ENCODE peak calls at places on chromosomes 12 and 14, in four cellular contexts. One of them, this sample, is unnamed.

GRCh38 chr12:6899837-6900519 is 4.6 kb upstream of the LRRC23 start:
- DNase-seq in upper lobe of right lung: peak; percentile 80
- DNase-seq in adrenal gland: peak; percentile 69
- DNase-seq in heart right ventricle: peak; percentile 50
- DNase-seq in this sample: peak; percentile 75

GRCh38 chr12:99769581-99769980 is 122.0 kb downstream of the GARIN6 start:
- DNase-seq in heart right ventricle: no peak
- DNase-seq in upper lobe of right lung: no peak
- DNase-seq in adrenal gland: no peak
- DNase-seq in this sample: no peak

GRCh38 chr12:120413901-120414695 is 23.8 kb upstream of the COX6A1 start:
- DNase-seq in heart right ventricle: peak; percentile 13
- DNase-seq in adrenal gland: peak; percentile 52
- DNase-seq in upper lobe of right lung: no peak
- DNase-seq in this sample: peak; percentile 73

GRCh38 chr12:52395761-52396434 is 10.2 kb downstream of the KRT82 start:
- DNase-seq in heart right ventricle: no peak
- DNase-seq in adrenal gland: no peak
- DNase-seq in upper lobe of right lung: peak; percentile 59
- DNase-seq in this sample: peak; percentile 50

GRCh38 chr14:90545966-90546751 is 149.3 kb downstream of the CALM1 start:
- DNase-seq in upper lobe of right lung: no peak
- DNase-seq in heart right ventricle: peak; percentile 60
- DNase-seq in adrenal gland: peak; percentile 62
- DNase-seq in this sample: peak; percentile 43

GRCh38 chr12:121218588-121219352 is 8.8 kb downstream of the P2RX4 start:
- DNase-seq in heart right ventricle: no peak
- DNase-seq in upper lobe of right lung: no peak
- DNase-seq in adrenal gland: no peak
- DNase-seq in this sample: peak; percentile 74

GRCh38 chr12:16454481-16454880 is 107.0 kb downstream of the MGST1 start:
- DNase-seq in adrenal gland: no peak
- DNase-seq in heart right ventricle: no peak
- DNase-seq in upper lobe of right lung: no peak
- DNase-seq in this sample: no peak

GRCh38 chr14:67643671-67644070 is 24.0 kb downstream of the ARG2 start:
- DNase-seq in heart right ventricle: no peak
- DNase-seq in upper lobe of right lung: no peak
- DNase-seq in adrenal gland: no peak
- DNase-seq in this sample: no peak

GRCh38 chr14:33184587-33184986 is 245.9 kb downstream of the NPAS3 start:
- DNase-seq in adrenal gland: no peak
- DNase-seq in heart right ventricle: no peak
- DNase-seq in upper lobe of right lung: no peak
- DNase-seq in this sample: no peak

GRCh38 chr14:75306917-75307699 is 28.5 kb downstream of the FOS start:
- DNase-seq in heart right ventricle: no peak
- DNase-seq in upper lobe of right lung: peak; percentile 21
- DNase-seq in adrenal gland: peak; percentile 16
- DNase-seq in this sample: no peak

GRCh38 chr12:22262309-22262708 is 72.2 kb downstream of the ST8SIA1 start:
- DNase-seq in upper lobe of right lung: no peak
- DNase-seq in adrenal gland: no peak
- DNase-seq in heart right ventricle: no peak
- DNase-seq in this sample: no peak

GRCh38 chr14:104930526-104931322 is 6.0 kb downstream of the PLD4 start:
- DNase-seq in heart right ventricle: no peak
- DNase-seq in adrenal gland: no peak
- DNase-seq in upper lobe of right lung: peak; percentile 65
- DNase-seq in this sample: peak; percentile 14

GRCh38 chr14:61659582-61659981 is 35.7 kb upstream of the HIF1A start:
- DNase-seq in adrenal gland: no peak
- DNase-seq in upper lobe of right lung: no peak
- DNase-seq in heart right ventricle: no peak
- DNase-seq in this sample: no peak

GRCh38 chr14:29463727-29464370 is 463.8 kb downstream of the PRKD1 start:
- DNase-seq in heart right ventricle: no peak
- DNase-seq in adrenal gland: no peak
- DNase-seq in upper lobe of right lung: no peak
- DNase-seq in this sample: no peak

GRCh38 chr12:52382854-52383253 is 2.6 kb downstream of the KRT84 start:
- DNase-seq in upper lobe of right lung: peak; percentile 5
- DNase-seq in adrenal gland: no peak
- DNase-seq in heart right ventricle: no peak
- DNase-seq in this sample: no peak

GRCh38 chr14:76112889-76113611 is 38.7 kb upstream of the GPATCH2L start:
- DNase-seq in adrenal gland: no peak
- DNase-seq in heart right ventricle: no peak
- DNase-seq in upper lobe of right lung: no peak
- DNase-seq in this sample: no peak

GRCh38 chr14:47391105-47391504 is 284.3 kb downstream of the MDGA2 start:
- DNase-seq in upper lobe of right lung: no peak
- DNase-seq in heart right ventricle: no peak
- DNase-seq in adrenal gland: no peak
- DNase-seq in this sample: no peak

GRCh38 chr14:70094631-70095030 is 94.1 kb downstream of the SLC8A3 start:
- DNase-seq in adrenal gland: no peak
- DNase-seq in heart right ventricle: no peak
- DNase-seq in upper lobe of right lung: no peak
- DNase-seq in this sample: no peak

GRCh38 chr14:70098257-70098809 is 90.4 kb downstream of the SLC8A3 start:
- DNase-seq in upper lobe of right lung: no peak
- DNase-seq in adrenal gland: peak; percentile 17
- DNase-seq in heart right ventricle: no peak
- DNase-seq in this sample: no peak

GRCh38 chr14:70097576-70098256 is 91.0 kb downstream of the SLC8A3 start:
- DNase-seq in upper lobe of right lung: no peak
- DNase-seq in heart right ventricle: no peak
- DNase-seq in adrenal gland: no peak
- DNase-seq in this sample: no peak

GRCh38 chr14:70094106-70094505 is 94.6 kb downstream of the SLC8A3 start:
- DNase-seq in heart right ventricle: no peak
- DNase-seq in adrenal gland: no peak
- DNase-seq in upper lobe of right lung: no peak
- DNase-seq in this sample: no peak

DNA sequence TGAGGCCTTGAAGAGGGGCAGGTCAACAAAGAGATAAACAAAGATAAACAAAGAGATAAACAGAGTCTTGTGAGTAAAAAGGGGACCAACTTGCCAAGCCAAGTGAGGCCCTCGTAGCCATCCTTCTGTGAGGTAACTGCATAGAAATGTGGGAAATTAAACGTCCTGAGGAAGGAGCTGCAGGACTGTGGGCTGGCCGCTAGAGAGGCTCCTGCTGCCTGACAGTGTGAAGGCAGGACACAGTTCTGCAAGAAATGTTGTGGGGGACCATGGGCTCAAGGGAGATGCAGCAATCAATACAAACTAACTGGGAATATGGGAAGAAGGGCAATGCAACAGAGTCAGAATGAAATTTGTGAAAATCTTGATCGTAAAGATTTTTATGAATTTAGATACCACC is 91.9 kb downstream of the SLC8A3 start:
- DNase-seq in upper lobe of right lung: no peak
- DNase-seq in heart right ventricle: no peak
- DNase-seq in adrenal gland: no peak
- DNase-seq in this sample: no peak
- TF ChIP-seq CTCF in upper lobe of right lung: no peak
- TF ChIP-seq CTCF in heart right ventricle: no peak
- TF ChIP-seq CTCF in adrenal gland: no peak
- TF ChIP-seq CTCF in this sample: no peak

GRCh38 chr12:114512351-114512750 is 106.4 kb upstream of the TBX5 start:
- DNase-seq in heart right ventricle: no peak
- DNase-seq in upper lobe of right lung: no peak
- DNase-seq in adrenal gland: no peak
- DNase-seq in this sample: no peak

GRCh38 chr12:114504311-114504710 is 98.4 kb upstream of the TBX5 start:
- DNase-seq in adrenal gland: no peak
- DNase-seq in heart right ventricle: no peak
- DNase-seq in upper lobe of right lung: no peak
- DNase-seq in this sample: no peak

DNA sequence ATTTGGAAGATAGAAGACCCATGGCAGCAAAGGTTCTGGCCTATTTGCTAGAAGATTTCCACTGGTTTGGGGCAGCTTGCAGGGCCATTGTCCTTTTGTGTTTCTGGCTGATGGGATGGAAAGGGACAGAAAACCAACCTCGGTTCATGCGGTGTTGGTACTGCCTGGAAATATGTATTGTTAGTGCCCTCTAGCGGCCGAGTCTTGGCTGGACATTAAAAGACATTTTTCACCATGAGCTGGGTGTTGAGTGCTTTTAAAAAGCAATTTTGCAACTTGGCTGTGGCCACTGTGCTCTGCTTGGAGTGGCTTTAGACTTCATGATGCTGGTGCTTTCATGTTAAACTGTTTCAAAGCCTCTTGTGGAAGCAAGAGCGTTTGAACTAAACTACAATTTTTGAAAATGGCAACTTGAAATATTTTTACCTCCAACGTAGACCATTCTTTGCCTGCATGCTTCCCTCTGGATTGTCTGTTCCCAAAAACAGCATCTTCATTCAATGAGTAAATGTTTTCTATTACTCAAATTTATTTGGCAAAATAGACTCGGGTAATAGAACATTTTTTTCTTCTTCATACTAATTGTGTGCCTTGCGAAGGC is 102.7 kb upstream of the TBX5 start:
- DNase-seq in adrenal gland: peak; percentile 58
- DNase-seq in heart right ventricle: peak; percentile 22
- DNase-seq in upper lobe of right lung: no peak
- DNase-seq in this sample: peak; percentile 35
- TF ChIP-seq CTCF in adrenal gland: peak; percentile 75
- TF ChIP-seq CTCF in heart right ventricle: peak; percentile 85
- TF ChIP-seq CTCF in upper lobe of right lung: peak; percentile 84
- TF ChIP-seq CTCF in this sample: peak; percentile 70

GRCh38 chr12:43126652-43127051 is 425.4 kb downstream of the ADAMTS20 start:
- DNase-seq in heart right ventricle: no peak
- DNase-seq in upper lobe of right lung: no peak
- DNase-seq in adrenal gland: no peak
- DNase-seq in this sample: no peak

GRCh38 chr12:43132291-43132690 is 419.7 kb downstream of the ADAMTS20 start:
- DNase-seq in upper lobe of right lung: no peak
- DNase-seq in adrenal gland: no peak
- DNase-seq in heart right ventricle: no peak
- DNase-seq in this sample: no peak

DNA sequence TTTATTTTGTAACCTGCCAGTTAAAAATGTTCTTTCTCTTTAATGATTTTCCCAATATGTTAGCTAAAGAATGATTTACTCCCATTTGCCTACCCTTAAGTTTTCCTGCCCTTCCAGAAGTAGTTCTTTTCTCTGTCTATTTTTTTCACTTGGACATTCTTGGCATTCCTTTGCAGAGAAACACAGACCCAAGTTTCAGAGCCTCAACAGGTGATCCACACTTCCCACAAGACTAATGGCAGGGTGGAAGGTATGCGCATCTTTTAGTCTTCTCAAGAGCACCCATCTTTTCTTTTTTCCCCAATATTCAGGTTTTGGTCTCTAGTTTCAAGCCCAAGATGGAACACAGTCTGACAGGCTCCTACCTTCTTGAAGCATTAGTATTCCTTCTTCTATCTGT is 420.7 kb downstream of the ADAMTS20 start:
- DNase-seq in upper lobe of right lung: no peak
- DNase-seq in heart right ventricle: no peak
- DNase-seq in adrenal gland: no peak
- DNase-seq in this sample: no peak
- TF ChIP-seq CTCF in upper lobe of right lung: no peak
- TF ChIP-seq CTCF in heart right ventricle: no peak
- TF ChIP-seq CTCF in adrenal gland: no peak
- TF ChIP-seq CTCF in this sample: no peak

GRCh38 chr12:4579305-4580097 is 17.5 kb downstream of the DYRK4 start:
- DNase-seq in adrenal gland: peak; percentile 29
- DNase-seq in heart right ventricle: no peak
- DNase-seq in upper lobe of right lung: no peak
- DNase-seq in this sample: no peak
- TF ChIP-seq CTCF in adrenal gland: no peak
- TF ChIP-seq CTCF in heart right ventricle: peak; percentile 19
- TF ChIP-seq CTCF in upper lobe of right lung: peak; percentile 27
- TF ChIP-seq CTCF in this sample: no peak

GRCh38 chr12:13044002-13044858 is at the start of gene FAM234B:
- DNase-seq in adrenal gland: peak; percentile 63
- DNase-seq in upper lobe of right lung: peak; percentile 91
- DNase-seq in heart right ventricle: peak; percentile 88
- DNase-seq in this sample: peak; percentile 77
- TF ChIP-seq CTCF in adrenal gland: peak; percentile 17
- TF ChIP-seq CTCF in upper lobe of right lung: peak; percentile 16
- TF ChIP-seq CTCF in heart right ventricle: peak; percentile 11
- TF ChIP-seq CTCF in this sample: no peak

GRCh38 chr14:56224179-56224578 is 106.0 kb downstream of the PELI2 start:
- DNase-seq in adrenal gland: no peak
- DNase-seq in heart right ventricle: no peak
- DNase-seq in upper lobe of right lung: no peak
- DNase-seq in this sample: no peak
- TF ChIP-seq CTCF in adrenal gland: no peak
- TF ChIP-seq CTCF in heart right ventricle: no peak
- TF ChIP-seq CTCF in upper lobe of right lung: no peak
- TF ChIP-seq CTCF in this sample: no peak

GRCh38 chr12:111274820-111275219 is 94.1 kb downstream of the PHETA1 start:
- DNase-seq in heart right ventricle: no peak
- DNase-seq in upper lobe of right lung: no peak
- DNase-seq in adrenal gland: no peak
- DNase-seq in this sample: no peak
- TF ChIP-seq CTCF in heart right ventricle: peak; percentile 16
- TF ChIP-seq CTCF in upper lobe of right lung: peak; percentile 25
- TF ChIP-seq CTCF in adrenal gland: no peak
- TF ChIP-seq CTCF in this sample: no peak

This sample was measured in pancreas.